ENCODE peak calls at places on chromosomes 1 and 21, in nine cellular contexts. C, W, D, V, G, L, H, K and M are unnamed samples.

GRCh38 chr1:229855999-229856650 is 210.9 kb upstream of the GALNT2 start:
- DNase-seq in C (no peak), W (no peak), D (no peak), V (no peak), G (peak), L (peak), H (no peak), K (peak), M (peak)

GRCh38 chr1:26700711-26701110 is 4.9 kb downstream of the ARID1A start:
- DNase-seq in C (no peak), W (no peak), D (no peak), V (no peak), G (no peak), L (no peak), H (no peak), K (no peak), M (no peak)

GRCh38 chr1:199113265-199113869 is 474.5 kb downstream of the PTPRC start:
- DNase-seq in C (peak), W (peak), D (peak), V (peak), G (peak), L (peak), H (peak), K (peak), M (peak)

GRCh38 chr21:35046880-35047229 is 2.2 kb downstream of the RUNX1 start:
- DNase-seq in C (peak), W (no peak), D (no peak), V (no peak), G (no peak), L (peak), H (no peak), K (no peak), M (no peak)

GRCh38 chr1:55213885-55214213 is 1.3 kb downstream of the USP24 start:
- DNase-seq in C (no peak), W (no peak), D (peak), V (no peak), G (peak), L (no peak), H (peak), K (peak), M (no peak)

GRCh38 chr1:1304331-1305299 is 3.1 kb downstream of the ACAP3 start:
- DNase-seq in C (peak), W (peak), D (no peak), V (peak), G (no peak), L (peak), H (no peak), K (no peak), M (no peak)

GRCh38 chr1:61227857-61228557 is 145.6 kb downstream of the NFIA start:
- DNase-seq in C (no peak), W (peak), D (no peak), V (no peak), G (no peak), L (no peak), H (no peak), K (no peak), M (no peak)

GRCh38 chr1:242427519-242427918 is 97.0 kb downstream of the PLD5 start:
- DNase-seq in C (no peak), W (peak), D (no peak), V (no peak), G (no peak), L (no peak), H (no peak), K (no peak), M (no peak)

GRCh38 chr1:236282159-236282716 is 480 bp upstream of the ERO1B start:
- DNase-seq in C (peak), W (no peak), D (peak), V (no peak), G (no peak), L (no peak), H (peak), K (peak), M (no peak)

GRCh38 chr1:111283838-111284237 is 6.8 kb upstream of the CHIA start:
- DNase-seq in C (no peak), W (no peak), D (no peak), V (no peak), G (no peak), L (no peak), H (no peak), K (no peak), M (no peak)

GRCh38 chr1:235317179-235317578 is 10.8 kb downstream of the ARID4B start:
- DNase-seq in C (no peak), W (no peak), D (no peak), V (no peak), G (no peak), L (peak), H (no peak), K (no peak), M (no peak)

GRCh38 chr21:46111193-46111571 is 13.3 kb downstream of the COL6A2 start:
- DNase-seq in C (no peak), W (no peak), D (no peak), V (no peak), G (no peak), L (peak), H (peak), K (no peak), M (no peak)

GRCh38 chr1:82398357-82398756 is 597.6 kb downstream of the ADGRL2 start:
- DNase-seq in C (peak), W (no peak), D (no peak), V (no peak), G (no peak), L (no peak), H (no peak), K (no peak), M (no peak)

GRCh38 chr1:207903053-207903452 is 7.9 kb downstream of the CD34 start:
- DNase-seq in C (no peak), W (no peak), D (no peak), V (no peak), G (no peak), L (no peak), H (no peak), K (no peak), M (no peak)

GRCh38 chr1:27970401-27970800 is 10.6 kb downstream of the XKR8 start:
- DNase-seq in C (peak), W (no peak), D (no peak), V (peak), G (no peak), L (peak), H (no peak), K (no peak), M (no peak)

GRCh38 chr1:29698033-29698432 is 461.7 kb downstream of the PTPRU start:
- DNase-seq in C (peak), W (peak), D (no peak), V (no peak), G (no peak), L (peak), H (no peak), K (no peak), M (no peak)

GRCh38 chr1:172498858-172499257 is 34.1 kb upstream of the SUCO start:
- DNase-seq in C (no peak), W (no peak), D (no peak), V (no peak), G (no peak), L (no peak), H (no peak), K (no peak), M (no peak)

GRCh38 chr1:234884701-234885100 is 243.9 kb downstream of the TOMM20 start:
- DNase-seq in C (no peak), W (no peak), D (no peak), V (no peak), G (no peak), L (no peak), H (no peak), K (no peak), M (no peak)

GRCh38 chr1:6025269-6026094 is 20.2 kb upstream of the KCNAB2 start:
- DNase-seq in C (no peak), W (no peak), D (no peak), V (no peak), G (no peak), L (peak), H (no peak), K (no peak), M (peak)

GRCh38 chr21:36122977-36123376 is 11.9 kb upstream of the CBR3 start:
- DNase-seq in C (no peak), W (no peak), D (no peak), V (no peak), G (no peak), L (no peak), H (no peak), K (no peak), M (no peak)

GRCh38 chr1:228368801-228369607 is 37.6 kb downstream of the TRIM11 start:
- DNase-seq in C (no peak), W (no peak), D (no peak), V (no peak), G (peak), L (no peak), H (no peak), K (peak), M (no peak)

GRCh38 chr1:33248244-33248643 is 8.0 kb upstream of the ZNF362 start:
- DNase-seq in C (peak), W (no peak), D (no peak), V (no peak), G (no peak), L (no peak), H (no peak), K (no peak), M (no peak)

GRCh38 chr1:92298573-92299476 is at the start of the genes GLMN and RPAP2:
- DNase-seq in C (peak), W (peak), D (peak), V (peak), G (peak), L (peak), H (peak), K (peak), M (peak)

GRCh38 chr1:201307239-201307638 is 23.9 kb downstream of the PKP1 start:
- DNase-seq in C (no peak), W (no peak), D (no peak), V (no peak), G (no peak), L (peak), H (no peak), K (no peak), M (no peak)

GRCh38 chr21:31696424-31696823 is 35.5 kb downstream of the SCAF4 start:
- DNase-seq in C (no peak), W (no peak), D (no peak), V (no peak), G (no peak), L (no peak), H (no peak), K (no peak), M (no peak)

GRCh38 chr1:98792123-98792522 is 130.6 kb downstream of the SNX7 start:
- DNase-seq in C (peak), W (no peak), D (no peak), V (peak), G (no peak), L (peak), H (no peak), K (no peak), M (no peak)

GRCh38 chr1:74969566-74970135 is 164.5 kb upstream of the LHX8 start:
- DNase-seq in C (no peak), W (no peak), D (no peak), V (no peak), G (no peak), L (no peak), H (no peak), K (no peak), M (no peak)

GRCh38 chr1:172926070-172926469 is 124.7 kb downstream of the TNFSF18 start:
- DNase-seq in C (no peak), W (no peak), D (no peak), V (no peak), G (no peak), L (no peak), H (no peak), K (no peak), M (no peak)

GRCh38 chr1:58922302-58923089 is 138.6 kb upstream of the JUN start:
- DNase-seq in C (no peak), W (no peak), D (peak), V (no peak), G (peak), L (no peak), H (peak), K (peak), M (peak)

GRCh38 chr1:43007377-43008105 is 48.9 kb upstream of the SLC2A1 start:
- DNase-seq in C (no peak), W (no peak), D (no peak), V (no peak), G (no peak), L (no peak), H (no peak), K (no peak), M (no peak)